ENCODE peak calls at places on chromosomes 7 and 10, in seven cellular contexts. P, Y, H, E, G, Z and F are unnamed samples.

GRCh38 chr10:9137368-9137767 is 1082.9 kb downstream of the GATA3 start:
- DNase-seq in P (no peak), Y (no peak), H (no peak), E (no peak), G (no peak), Z (no peak), F (no peak)

GRCh38 chr7:131897016-131897789 is 340.8 kb upstream of the PODXL start:
- DNase-seq in P (no peak), Y (no peak), H (no peak), E (peak; percentile 62), G (no peak), Z (peak; percentile 12), F (no peak)

GRCh38 chr10:30865141-30865926 is 166.3 kb downstream of the ZNF438 start:
- DNase-seq in P (no peak), Y (no peak), H (no peak), E (no peak), G (no peak), Z (no peak), F (no peak)

GRCh38 chr7:24477807-24478655 is 95.2 kb upstream of the PALS2 start:
- DNase-seq in P (no peak), Y (no peak), H (no peak), E (peak; percentile 76), G (no peak), Z (no peak), F (peak; percentile 34)

GRCh38 chr10:74207681-74208080 is 56.7 kb downstream of the ADK start:
- DNase-seq in P (no peak), Y (no peak), H (no peak), E (no peak), G (no peak), Z (no peak), F (no peak)

GRCh38 chr10:58335306-58336005 is 650 bp downstream of the UBE2D1 start:
- DNase-seq in P (peak; percentile 77), Y (peak; percentile 62), H (no peak), E (peak; percentile 94), G (peak; percentile 72), Z (peak; percentile 27), F (peak; percentile 49)

GRCh38 chr10:26093229-26093628 is 123.3 kb upstream of the GAD2 start:
- DNase-seq in P (no peak), Y (no peak), H (no peak), E (no peak), G (no peak), Z (no peak), F (no peak)

GRCh38 chr10:105679781-105680180 is 1038.7 kb downstream of the SORCS3 start:
- DNase-seq in P (no peak), Y (no peak), H (no peak), E (no peak), G (no peak), Z (no peak), F (no peak)

GRCh38 chr10:131090761-131091661 is 220.5 kb downstream of the TCERG1L start:
- DNase-seq in P (no peak), Y (no peak), H (no peak), E (no peak), G (no peak), Z (no peak), F (peak; percentile 80)

GRCh38 chr10:103742779-103743178 is 112.6 kb downstream of the SH3PXD2A start:
- DNase-seq in P (no peak), Y (no peak), H (no peak), E (no peak), G (no peak), Z (no peak), F (no peak)

GRCh38 chr7:132100483-132100882 is 475.8 kb downstream of the PLXNA4 start:
- DNase-seq in P (no peak), Y (no peak), H (no peak), E (no peak), G (no peak), Z (no peak), F (no peak)

GRCh38 chr7:34740840-34741239 is 82.8 kb downstream of the NPSR1 start:
- DNase-seq in P (no peak), Y (no peak), H (no peak), E (no peak), G (no peak), Z (no peak), F (no peak)

GRCh38 chr7:135386181-135386580 is 123.7 kb downstream of the CNOT4 start:
- DNase-seq in P (no peak), Y (no peak), H (no peak), E (peak; percentile 6), G (no peak), Z (no peak), F (no peak)

GRCh38 chr7:44278451-44279161 is 46.8 kb downstream of the CAMK2B start:
- DNase-seq in P (peak; percentile 58), Y (no peak), H (peak; percentile 36), E (no peak), G (peak; percentile 44), Z (no peak), F (peak; percentile 36)

GRCh38 chr7:148914208-148914777 is 30.2 kb upstream of the EZH2 start:
- DNase-seq in P (no peak), Y (no peak), H (no peak), E (peak; percentile 88), G (no peak), Z (peak; percentile 71), F (no peak)

GRCh38 chr10:132705173-132705572 is 80.8 kb downstream of the NKX6-2 start:
- DNase-seq in P (peak; percentile 55), Y (no peak), H (peak; percentile 63), E (no peak), G (peak; percentile 36), Z (no peak), F (no peak)

GRCh38 chr7:22843681-22844309 is 21.1 kb upstream of the TOMM7 start:
- DNase-seq in P (no peak), Y (no peak), H (no peak), E (no peak), G (no peak), Z (no peak), F (no peak)

GRCh38 chr10:125096371-125096770 is 64.0 kb downstream of the CTBP2 start:
- DNase-seq in P (no peak), Y (no peak), H (no peak), E (no peak), G (no peak), Z (no peak), F (no peak)

GRCh38 chr7:132160525-132161230 is 415.6 kb downstream of the PLXNA4 start:
- DNase-seq in P (no peak), Y (no peak), H (no peak), E (no peak), G (no peak), Z (no peak), F (no peak)

GRCh38 chr7:69654849-69655707 is 56.8 kb downstream of the AUTS2 start:
- DNase-seq in P (no peak), Y (no peak), H (no peak), E (no peak), G (no peak), Z (no peak), F (no peak)

GRCh38 chr7:127678330-127678729 is 26.3 kb downstream of the SND1 start:
- DNase-seq in P (no peak), Y (no peak), H (no peak), E (peak; percentile 23), G (no peak), Z (no peak), F (no peak)

GRCh38 chr10:132784582-132785432 is 1.1 kb downstream of the NKX6-2 start:
- DNase-seq in P (no peak), Y (no peak), H (no peak), E (no peak), G (no peak), Z (no peak), F (peak; percentile 84)

GRCh38 chr7:101087334-101088068 is 2.2 kb downstream of the TRIM56 start:
- DNase-seq in P (no peak), Y (no peak), H (peak; percentile 79), E (no peak), G (no peak), Z (no peak), F (no peak)
- H3K4me3 ChIP-seq in P (no peak overlapping the region), Y (no peak overlapping the region), H (no peak overlapping the region), E (no peak overlapping the region), G (no peak overlapping the region), Z (no peak overlapping the region), F (no peak overlapping the region)

DNA sequence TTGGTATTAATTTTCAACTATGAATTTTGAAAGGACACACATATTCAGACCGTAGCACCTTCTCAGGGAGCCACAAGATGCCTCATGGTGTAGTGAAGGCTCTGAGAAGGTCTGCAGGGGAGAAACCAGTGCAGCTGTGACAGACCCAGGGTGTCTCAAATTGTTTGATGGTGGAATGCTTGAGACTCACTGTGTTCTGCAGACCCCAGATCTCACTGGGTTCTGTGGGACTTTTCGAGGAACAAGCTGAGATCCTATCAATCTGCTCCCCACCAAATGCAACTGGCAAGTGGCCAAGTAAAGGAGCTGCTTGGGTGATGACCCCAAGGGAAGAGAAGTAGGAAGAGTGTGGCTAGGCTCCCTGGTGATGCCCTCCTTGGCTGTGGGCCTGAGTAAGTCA is 130.5 kb upstream of the UNC5B start:
- DNase-seq in P (peak; percentile 19), Y (no peak), H (peak; percentile 26), E (no peak), G (no peak), Z (no peak), F (no peak)
- H3K27me3 ChIP-seq in P (no peaks in the 10 kb centered on the region), Y (peaks cover 8% of the 10 kb centered on the region), H (no peaks in the 10 kb centered on the region), E (peaks cover 8% of the 10 kb centered on the region), G (no peaks in the 10 kb centered on the region), Z (no peaks in the 10 kb centered on the region), F (no peaks in the 10 kb centered on the region)

GRCh38 chr7:30755384-30756154 is 3.6 kb downstream of the INMT start:
- DNase-seq in P (no peak), Y (peak; percentile 81), H (peak; percentile 86), E (no peak), G (no peak), Z (no peak), F (peak; percentile 59)
- H3K4me3 ChIP-seq in P (peak overlapping the region; percentile 62), Y (peak overlapping the region; percentile 56), H (no peak overlapping the region), E (no peak overlapping the region), G (no peak overlapping the region), Z (no peak overlapping the region), F (no peak overlapping the region)

GRCh38 chr7:106010331-106010730 is 47.3 kb downstream of the CDHR3 start:
- DNase-seq in P (no peak), Y (no peak), H (no peak), E (no peak), G (no peak), Z (no peak), F (no peak)
- H3K27me3 ChIP-seq in P (no peaks in the 10 kb centered on the region), Y (peaks cover 3% of the 10 kb centered on the region), H (no peaks in the 10 kb centered on the region), E (no peaks in the 10 kb centered on the region), G (no peaks in the 10 kb centered on the region), Z (no peaks in the 10 kb centered on the region), F (no peaks in the 10 kb centered on the region)